ENCODE peak calls at places on chromosomes 6 and 20, in seven cellular contexts. C, P, D, K, O, U and E are unnamed samples.
A peak's percentile ranks its signal among the peaks of the same experiment; 100 is the strongest.

GRCh38 chr6:130183271-130184222 is 39.2 kb downstream of the SAMD3 start:
- DNase-seq in U (no peak), P (no peak), C (no peak), O (no peak), K (no peak), D (no peak), E (no peak)

GRCh38 chr6:2432258-2432657 is 186.9 kb upstream of the GMDS start:
- DNase-seq in D (no peak), P (no peak), U (no peak), O (no peak), C (no peak), K (no peak), E (no peak)

GRCh38 chr20:63974402-63975200 is 4.8 kb downstream of the SAMD10 start:
- DNase-seq in O (no peak), P (no peak), C (peak; percentile 69), U (no peak), D (no peak), K (no peak), E (no peak)

GRCh38 chr6:156781882-156782631 is 4.9 kb downstream of the ARID1B start:
- DNase-seq in O (no peak), P (peak; percentile 54), C (no peak), D (no peak), U (no peak), K (no peak), E (no peak)

GRCh38 chr6:71373943-71374342 is 85.3 kb downstream of the OGFRL1 start:
- DNase-seq in U (no peak), D (no peak), C (no peak), O (no peak), K (no peak), P (no peak), E (no peak)

GRCh38 chr6:126172151-126172550 is 167.8 kb upstream of the CENPW start:
- DNase-seq in O (no peak), P (no peak), C (no peak), D (no peak), K (no peak), U (no peak), E (no peak)

GRCh38 chr20:10622657-10623418 is 51.0 kb downstream of the JAG1 start:
- DNase-seq in K (no peak), D (no peak), C (peak; percentile 88), U (no peak), P (peak; percentile 78), O (no peak), E (no peak)

GRCh38 chr6:43970068-43970912 is 157.0 kb downstream of the MRPL14 start:
- DNase-seq in K (no peak), C (no peak), P (no peak), O (no peak), D (no peak), U (no peak), E (no peak)

GRCh38 chr20:1386323-1386722 is 6.5 kb downstream of the FKBP1A start:
- DNase-seq in D (no peak), U (no peak), K (no peak), P (no peak), C (no peak), O (no peak), E (no peak)

GRCh38 chr6:134317471-134318131 is at the start of gene SGK1:
- DNase-seq in U (no peak), K (no peak), C (no peak), P (peak; percentile 29), O (no peak), D (no peak), E (no peak)

GRCh38 chr6:160767647-160768019 is 65.6 kb downstream of the PLG start:
- DNase-seq in D (no peak), U (no peak), P (no peak), O (no peak), K (no peak), C (no peak), E (no peak)

GRCh38 chr6:24990227-24990843 is 54.6 kb upstream of the RIPOR2 start:
- DNase-seq in O (no peak), U (no peak), P (peak; percentile 23), C (no peak), D (no peak), K (no peak), E (no peak)

GRCh38 chr6:156508126-156508525 is 269.1 kb upstream of the ARID1B start:
- DNase-seq in C (no peak), K (no peak), U (no peak), O (no peak), P (no peak), D (no peak), E (no peak)

GRCh38 chr6:31011153-31011552 is 879 bp downstream of the MUC22 start:
- DNase-seq in C (no peak), P (no peak), O (no peak), K (no peak), D (peak; percentile 76), U (no peak), E (no peak)
- TF ChIP-seq CTCF in C (no peak), P (no peak), O (no peak), K (no peak), D (no peak), U (no peak), E (no peak)

GRCh38 chr6:111710911-111711310 is 105.2 kb upstream of the TRAF3IP2 start:
- DNase-seq in O (no peak), D (no peak), K (no peak), P (no peak), C (no peak), U (no peak), E (no peak)

GRCh38 chr6:111710439-111710838 is 104.8 kb upstream of the TRAF3IP2 start:
- DNase-seq in D (no peak), P (no peak), C (no peak), U (no peak), K (no peak), O (no peak), E (no peak)

GRCh38 chr6:111711989-111712388 is 106.3 kb upstream of the TRAF3IP2 start:
- DNase-seq in P (no peak), U (no peak), K (no peak), O (no peak), D (no peak), C (no peak), E (no peak)

GRCh38 chr6:111712398-111712797 is 106.7 kb upstream of the TRAF3IP2 start:
- DNase-seq in O (no peak), C (no peak), U (no peak), D (no peak), K (no peak), P (no peak), E (no peak)

GRCh38 chr6:111711476-111711875 is 105.8 kb upstream of the TRAF3IP2 start:
- DNase-seq in U (no peak), C (peak; percentile 76), O (no peak), D (no peak), P (peak; percentile 53), K (no peak), E (no peak)
- TF ChIP-seq POLR2AphosphoS5 in U (no peak), C (no peak), O (no peak), D (no peak), P (no peak), K (no peak), E (no peak)

GRCh38 chr6:45566882-45567281 is 189.1 kb upstream of the SUPT3H start:
- DNase-seq in O (no peak), C (no peak), K (no peak), P (no peak), U (no peak), D (peak; percentile 52), E (peak; percentile 25)
- TF ChIP-seq CTCF in O (no peak), C (no peak), K (no peak), P (no peak), U (no peak), D (no peak), E (no peak)

DNA sequence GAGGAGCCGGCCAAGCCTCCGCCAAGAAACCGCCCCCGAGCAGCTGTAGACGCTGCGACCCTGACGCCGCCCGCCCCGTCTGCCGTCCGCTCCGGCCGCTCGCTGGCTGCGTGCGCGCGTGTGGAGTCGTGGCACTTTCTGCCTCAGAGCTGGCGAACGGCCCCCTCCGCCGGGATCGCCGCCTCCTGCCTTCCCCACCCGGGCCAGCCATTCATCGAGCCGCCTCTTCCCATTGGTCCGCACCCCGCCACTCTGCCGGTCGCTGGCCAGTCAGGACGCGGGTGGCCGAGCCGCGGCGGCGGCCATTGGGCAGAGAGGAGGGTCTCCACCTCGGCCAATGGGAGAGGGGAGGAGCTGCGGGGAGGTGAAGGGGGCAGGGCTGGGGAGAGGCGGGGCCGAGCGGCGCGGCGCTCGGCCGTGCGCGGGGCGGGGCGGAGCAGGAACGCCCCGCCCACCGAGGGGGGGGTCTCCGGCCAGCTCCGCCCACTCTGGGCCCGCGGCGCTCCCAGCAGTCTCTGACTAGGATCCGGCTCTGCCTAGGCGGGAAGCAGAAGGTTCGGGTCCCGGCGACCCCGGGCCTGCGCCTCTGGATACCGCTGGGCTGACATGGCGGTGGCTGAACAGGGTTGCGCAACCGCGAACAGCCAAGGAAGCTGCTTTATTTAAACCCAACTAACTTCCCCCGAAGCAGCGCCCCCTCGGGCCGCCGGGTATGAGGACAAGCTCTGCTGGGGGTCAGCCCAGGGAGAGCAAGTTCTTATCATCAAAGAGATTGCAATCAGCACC is at the start of gene RRBP1:
- DNase-seq in K (peak; percentile 95), O (peak; percentile 97), U (peak; percentile 89), D (peak; percentile 98), C (peak; percentile 99), P (peak; percentile 98), E (peak; percentile 93)
- TF ChIP-seq POLR2AphosphoS5 in K (peak; percentile 29), O (peak; percentile 89), U (peak; percentile 40), D (peak; percentile 98), C (peak; percentile 88), P (peak; percentile 90), E (peak; percentile 79)

DNA sequence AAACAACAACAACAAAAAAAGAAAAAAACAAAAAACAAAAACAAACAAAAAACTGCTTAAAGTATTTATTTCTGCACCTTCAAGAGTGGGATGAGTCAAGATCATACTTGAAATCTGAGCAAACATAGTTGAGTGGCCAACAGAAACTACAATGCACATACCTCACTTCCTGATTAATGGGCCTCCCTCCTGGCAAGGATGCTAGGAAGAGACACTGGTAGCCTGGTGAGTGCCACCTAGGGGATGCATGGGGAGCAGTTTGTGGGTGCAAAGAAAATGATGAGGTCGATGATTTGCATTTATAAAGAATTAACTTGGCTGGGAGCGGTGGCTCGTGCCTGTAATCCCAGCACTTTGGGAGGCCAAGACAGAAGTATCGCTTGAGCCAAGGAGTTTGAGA is 808.1 kb downstream of the MAFB start:
- DNase-seq in O (no peak), C (no peak), K (no peak), P (peak; percentile 5), D (no peak), U (no peak), E (peak; percentile 9)
- TF ChIP-seq CTCF in O (no peak), C (no peak), K (no peak), P (no peak), D (no peak), U (peak; percentile 8), E (no peak)

DNA sequence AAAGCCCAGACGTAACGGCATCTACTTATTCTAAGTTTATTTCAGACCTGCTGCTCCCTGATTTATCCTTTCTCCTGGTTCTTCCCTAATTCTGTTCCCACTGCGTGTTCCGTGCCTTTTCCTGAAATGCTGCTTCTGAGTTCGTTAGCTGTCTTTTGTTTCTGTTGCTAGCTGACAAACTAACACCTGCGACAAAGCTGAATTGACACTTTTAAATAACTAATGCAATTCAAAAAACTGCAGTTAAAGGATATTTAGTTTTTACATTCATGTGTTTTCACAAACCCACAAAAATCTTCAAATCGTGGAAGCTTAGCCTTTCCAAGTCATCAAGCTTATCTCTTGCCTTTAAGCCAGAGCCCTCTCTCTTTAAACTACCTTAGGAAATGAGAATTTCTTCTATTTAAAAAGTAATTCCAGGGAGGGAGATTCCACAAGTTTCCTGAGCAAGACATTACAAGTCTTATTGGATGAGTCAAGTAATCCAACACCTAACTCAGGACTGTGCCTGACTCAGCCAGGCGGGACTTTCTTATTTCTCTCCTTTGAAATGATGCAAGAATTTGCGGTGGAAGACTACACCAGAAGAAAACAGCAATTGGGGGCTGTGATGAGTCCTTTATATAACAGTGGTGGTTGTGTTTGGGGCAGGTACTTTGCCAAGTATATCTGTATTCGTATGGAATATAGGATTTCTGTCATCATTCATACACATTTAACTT is 6.3 kb downstream of the ADTRP start:
- DNase-seq in U (peak; percentile 73), D (no peak), P (peak; percentile 60), O (no peak), K (no peak), C (peak; percentile 74), E (no peak)
- TF ChIP-seq POLR2AphosphoS5 in U (no peak), D (no peak), P (no peak), O (no peak), K (no peak), C (no peak), E (no peak)